ENCODE peak calls at places on chromosomes 5 and 9, in five cellular contexts. E is heart left ventricle, P is aorta, J is left ventricle myocardium inferior, O is prostate gland. U is an unnamed sample. For H3K36me3, the result is how much of the 10 kb centered on the place peaks cover.

GRCh38 chr9:126514037-126514821 is 99.5 kb upstream of the LMX1B start:
- DNase-seq in E (peak), P (peak), J (peak), O (no peak), U (peak)

GRCh38 chr9:86408121-86408520 is 53.9 kb upstream of the TUT7 start:
- DNase-seq in E (no peak), P (no peak), J (no peak), O (no peak), U (peak)

GRCh38 chr5:71475788-71476384 is 20.4 kb downstream of the BDP1 start:
- DNase-seq in E (no peak), P (no peak), J (no peak), O (no peak), U (peak)

GRCh38 chr5:93395891-93396465 is 185.0 kb downstream of the NR2F1-AS1 start:
- DNase-seq in E (no peak), P (no peak), J (no peak), O (no peak), U (no peak)

GRCh38 chr5:120806132-120806531 is 342.0 kb downstream of the PRR16 start:
- DNase-seq in E (no peak), P (no peak), J (no peak), O (no peak), U (no peak)

GRCh38 chr5:107997338-107997979 is 326.7 kb upstream of the EFNA5 start:
- DNase-seq in E (no peak), P (no peak), J (no peak), O (no peak), U (peak)

GRCh38 chr5:114391321-114391720 is 29.5 kb downstream of the KCNN2 start:
- DNase-seq in E (no peak), P (no peak), J (no peak), O (no peak), U (no peak)

GRCh38 chr5:179558912-179559279 is 8.5 kb downstream of the RUFY1 start:
- DNase-seq in E (peak), P (no peak), J (no peak), O (peak), U (no peak)

DNA sequence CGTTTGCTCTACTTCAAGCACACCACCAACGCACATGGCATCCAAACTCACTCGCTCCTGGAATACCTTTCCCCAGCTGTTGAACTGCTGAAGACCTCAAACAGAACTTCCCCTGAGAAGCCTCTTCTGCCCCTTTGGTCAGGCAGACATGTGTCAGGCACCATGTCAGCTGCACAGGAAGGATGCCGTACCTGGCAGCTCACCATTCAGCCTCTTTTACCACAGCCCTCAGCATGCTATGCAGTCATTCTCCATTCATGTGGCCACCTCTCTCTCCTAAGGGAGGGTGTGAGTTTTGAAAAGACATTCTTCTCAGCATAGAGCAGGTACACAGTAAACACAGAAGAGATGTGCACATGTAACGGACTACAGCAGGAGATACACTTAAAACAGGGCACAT is 14.2 kb downstream of the IL4 start:
- DNase-seq in E (no peak), P (no peak), J (no peak), O (no peak), U (no peak)
- H3K4me3 ChIP-seq in E (no peak), P (no peak), J (no peak), O (no peak), U (no peak)

GRCh38 chr9:78245401-78245800 is 9.5 kb downstream of the CEP78 start:
- DNase-seq in E (no peak), P (no peak), J (no peak), O (no peak), U (no peak)
- H3K36me3 ChIP-seq in E (half or more), P (under half), J (under half), O (under half), U (under half)

DNA sequence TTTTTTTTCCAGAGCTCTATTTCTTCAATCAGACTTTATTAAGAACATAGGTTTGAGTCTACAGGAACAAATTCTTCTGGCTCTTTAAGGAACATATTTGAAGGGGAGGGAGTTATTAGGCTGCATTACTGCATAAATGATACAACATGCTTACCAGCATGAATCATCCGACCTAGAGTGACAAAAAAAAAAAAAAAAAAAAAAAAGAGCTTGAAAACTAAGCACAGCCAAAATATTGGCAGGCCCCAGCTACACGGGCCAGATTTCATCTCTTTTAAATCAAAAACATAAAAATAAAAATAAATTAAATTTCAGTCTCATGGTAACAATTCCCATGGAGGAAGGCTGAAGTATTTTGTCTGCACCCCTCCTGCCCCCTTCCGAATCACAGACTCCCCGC is 26.3 kb downstream of the MSX2 start:
- DNase-seq in E (no peak), P (no peak), J (no peak), O (no peak), U (no peak)
- H3K4me3 ChIP-seq in E (peak), P (peak), J (peak), O (peak), U (no peak)

DNA sequence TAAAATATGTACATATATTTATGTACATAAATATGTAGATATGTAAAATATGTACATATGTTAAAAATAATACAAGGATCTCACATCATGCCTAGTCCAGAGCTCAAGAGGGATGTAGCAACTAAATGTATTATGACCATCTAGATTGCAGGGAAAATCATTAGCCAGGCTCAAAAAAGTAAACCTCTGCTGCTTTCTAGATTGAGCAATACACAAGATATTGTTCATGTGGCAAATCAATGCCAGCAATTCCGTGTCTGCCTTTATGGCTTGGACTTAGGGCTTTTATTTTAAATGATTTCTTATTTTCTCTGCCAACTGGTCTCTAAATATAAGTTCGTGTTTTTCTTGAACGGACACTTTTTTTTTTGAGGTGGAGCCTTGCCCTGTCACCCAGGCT is 65.2 kb downstream of the RAI14 start:
- DNase-seq in E (no peak), P (no peak), J (no peak), O (no peak), U (peak)
- H3K36me3 ChIP-seq in E (under half), P (under half), J (under half), O (under half), U (under half)

GRCh38 chr9:137037483-137037882 is 5.6 kb upstream of the FUT7 start:
- DNase-seq in E (no peak), P (no peak), J (no peak), O (no peak), U (no peak)

GRCh38 chr9:137035507-137035834 is 3.6 kb upstream of the FUT7 start:
- DNase-seq in E (no peak), P (no peak), J (no peak), O (no peak), U (no peak)

GRCh38 chr9:137037035-137037434 is 5.1 kb upstream of the FUT7 start:
- DNase-seq in E (no peak), P (no peak), J (no peak), O (no peak), U (no peak)

GRCh38 chr9:137034709-137035506 is 3.0 kb upstream of the FUT7 start:
- DNase-seq in E (peak), P (peak), J (peak), O (peak), U (peak)

DNA sequence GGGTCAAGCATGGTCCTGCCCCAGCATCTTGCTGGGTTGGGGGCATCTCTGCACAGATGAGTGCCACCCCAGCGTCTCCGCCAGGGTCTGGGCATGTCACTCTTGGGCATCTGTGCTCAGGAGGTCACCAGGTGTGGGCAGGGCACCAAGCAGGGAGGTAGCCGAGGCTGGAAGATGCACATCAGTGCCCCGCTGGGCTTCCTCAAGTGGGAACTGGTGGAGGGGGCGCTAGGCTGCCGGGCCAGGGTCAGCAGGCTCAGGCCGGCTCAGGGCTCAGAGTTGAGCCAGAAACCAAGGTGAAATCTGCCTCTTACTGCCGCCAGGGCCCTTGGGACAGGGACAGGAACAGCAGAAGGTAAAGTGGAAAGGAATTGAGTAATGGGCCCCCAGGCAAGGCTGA is 4.0 kb upstream of the FUT7 start:
- DNase-seq in E (no peak), P (no peak), J (no peak), O (no peak), U (no peak)
- H3K4me3 ChIP-seq in E (no peak), P (no peak), J (no peak), O (no peak), U (no peak)

DNA sequence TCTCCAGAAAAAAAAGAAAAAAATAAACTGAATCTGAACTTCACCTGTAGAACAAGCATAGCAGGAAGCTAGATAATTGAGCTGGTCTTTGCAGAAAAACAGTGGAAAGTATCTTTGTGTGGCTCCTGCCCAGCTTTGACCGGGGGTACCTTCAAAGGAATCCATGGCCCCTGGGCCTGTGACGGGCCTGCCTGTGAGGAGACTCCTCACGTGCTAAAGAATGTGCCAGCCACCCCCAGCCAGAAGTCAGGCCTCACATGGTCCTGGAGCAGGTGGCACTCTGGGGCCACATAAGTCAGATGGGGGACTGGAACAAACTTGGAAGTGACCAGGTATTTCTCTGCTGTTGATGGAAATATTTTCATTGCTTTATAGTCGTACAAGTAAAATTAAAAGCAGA is 4.1 kb downstream of the NDUFS6 start:
- DNase-seq in E (no peak), P (peak), J (no peak), O (no peak), U (no peak)
- H3K36me3 ChIP-seq in E (half or more), P (under half), J (half or more), O (under half), U (half or more)

DNA sequence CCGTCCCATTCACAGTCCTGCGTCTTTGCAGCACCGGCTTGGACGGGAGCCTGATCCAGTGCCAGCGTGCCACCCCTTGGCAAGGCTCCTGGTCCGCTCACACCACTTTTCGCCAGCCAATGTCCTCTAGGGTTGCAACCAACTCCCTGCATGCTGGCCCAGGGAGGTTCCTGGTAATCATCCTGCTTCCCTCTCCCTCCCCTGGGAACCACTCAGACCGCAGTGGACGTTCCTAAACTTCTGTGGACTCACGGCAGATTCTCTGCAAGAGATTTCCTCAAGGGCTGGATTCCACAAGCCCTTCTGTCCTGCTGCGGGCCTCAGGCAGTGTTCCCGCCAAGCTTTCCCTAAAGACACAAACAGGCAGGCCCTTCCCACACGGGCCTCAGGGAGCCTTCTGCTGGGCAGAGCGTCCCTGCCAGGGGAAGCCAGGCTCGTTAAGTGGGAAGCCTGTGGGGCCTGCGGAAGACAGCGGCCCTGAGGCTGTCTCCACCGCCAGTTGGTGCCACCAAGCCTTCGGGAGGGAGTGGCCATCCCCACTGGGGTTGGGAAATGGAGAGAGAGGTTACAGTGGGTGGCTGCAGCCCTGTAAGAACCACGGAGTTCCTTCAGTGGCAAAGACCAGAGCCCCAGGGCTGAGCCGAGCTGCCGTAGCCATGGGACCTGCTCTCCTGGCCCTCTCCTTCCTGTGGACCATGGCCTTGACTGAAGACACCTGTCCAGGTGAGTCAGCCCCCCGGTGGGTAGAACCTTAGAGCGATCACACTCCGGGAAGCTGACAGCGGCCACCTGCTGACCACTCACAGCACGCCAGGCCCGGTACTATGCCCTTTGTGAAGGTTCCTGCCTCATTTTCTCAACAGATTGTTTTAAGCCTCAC is 16.4 kb upstream of the FCN2 start:
- DNase-seq in E (no peak), P (peak), J (peak), O (peak), U (peak)
- H3K4me3 ChIP-seq in E (no peak), P (no peak), J (no peak), O (no peak), U (no peak)

GRCh38 chr5:81424728-81425127 is 30.8 kb upstream of the ACOT12 start:
- DNase-seq in E (no peak), P (no peak), J (no peak), O (no peak), U (no peak)
- H3K36me3 ChIP-seq in E (under half), P (under half), J (under half), O (under half), U (under half)

U was measured in osteoblast.